ENCODE peak calls at places on chromosomes 5 and 9, in six cellular contexts. One of them, this sample, is unnamed.

GRCh38 chr5:110548171-110548570 is 178.3 kb downstream of the TMEM232 start:
- DNase-seq in AG04450: no peak
- DNase-seq in stomach: no peak
- DNase-seq in hepatocyte: no peak
- DNase-seq in body of pancreas: no peak
- DNase-seq in AG10803: no peak
- DNase-seq in this sample: no peak

GRCh38 chr5:39757121-39757520 is 332.3 kb upstream of the DAB2 start:
- DNase-seq in stomach: no peak
- DNase-seq in AG10803: no peak
- DNase-seq in hepatocyte: no peak
- DNase-seq in AG04450: no peak
- DNase-seq in body of pancreas: no peak
- DNase-seq in this sample: no peak

GRCh38 chr5:147690595-147690994 is 91.9 kb downstream of the JAKMIP2 start:
- DNase-seq in AG10803: no peak
- DNase-seq in AG04450: no peak
- DNase-seq in stomach: peak
- DNase-seq in hepatocyte: peak
- DNase-seq in body of pancreas: no peak
- DNase-seq in this sample: no peak

GRCh38 chr5:153463806-153464205 is 26.7 kb upstream of the GRIA1 start:
- DNase-seq in AG04450: peak
- DNase-seq in body of pancreas: no peak
- DNase-seq in stomach: no peak
- DNase-seq in hepatocyte: peak
- DNase-seq in AG10803: peak
- DNase-seq in this sample: no peak

GRCh38 chr5:39816111-39816834 is 391.5 kb upstream of the DAB2 start:
- DNase-seq in hepatocyte: no peak
- DNase-seq in body of pancreas: no peak
- DNase-seq in AG04450: no peak
- DNase-seq in stomach: no peak
- DNase-seq in AG10803: no peak
- DNase-seq in this sample: no peak

GRCh38 chr9:38392235-38393127 is at the start of gene ALDH1B1:
- DNase-seq in body of pancreas: peak
- DNase-seq in AG04450: peak
- DNase-seq in AG10803: peak
- DNase-seq in stomach: peak
- DNase-seq in hepatocyte: peak
- DNase-seq in this sample: peak

GRCh38 chr9:118701985-118702384 is 667.2 kb downstream of the BRINP1 start:
- DNase-seq in hepatocyte: no peak
- DNase-seq in body of pancreas: no peak
- DNase-seq in stomach: no peak
- DNase-seq in AG04450: no peak
- DNase-seq in AG10803: no peak
- DNase-seq in this sample: no peak

GRCh38 chr5:73909474-73909873 is 283.5 kb downstream of the ARHGEF28 start:
- DNase-seq in stomach: no peak
- DNase-seq in AG10803: no peak
- DNase-seq in hepatocyte: no peak
- DNase-seq in body of pancreas: no peak
- DNase-seq in AG04450: no peak
- DNase-seq in this sample: no peak

GRCh38 chr5:109533847-109534272 is 124.1 kb upstream of the PJA2 start:
- DNase-seq in body of pancreas: no peak
- DNase-seq in AG04450: no peak
- DNase-seq in stomach: no peak
- DNase-seq in AG10803: no peak
- DNase-seq in hepatocyte: no peak
- DNase-seq in this sample: no peak

GRCh38 chr9:91078041-91078441 is 276.4 kb downstream of the SYK start:
- DNase-seq in body of pancreas: no peak
- DNase-seq in AG04450: no peak
- DNase-seq in hepatocyte: no peak
- DNase-seq in AG10803: peak
- DNase-seq in stomach: no peak
- DNase-seq in this sample: no peak

GRCh38 chr9:114674076-114674797 is 7.8 kb downstream of the TEX48 start:
- DNase-seq in AG10803: no peak
- DNase-seq in stomach: no peak
- DNase-seq in body of pancreas: no peak
- DNase-seq in hepatocyte: no peak
- DNase-seq in AG04450: no peak
- DNase-seq in this sample: no peak

GRCh38 chr9:76901801-76902200 is 4.1 kb downstream of the PRUNE2 start:
- DNase-seq in AG10803: no peak
- DNase-seq in AG04450: no peak
- DNase-seq in body of pancreas: no peak
- DNase-seq in hepatocyte: no peak
- DNase-seq in stomach: no peak
- DNase-seq in this sample: no peak

GRCh38 chr5:164000241-164000640 is 494.8 kb downstream of the MAT2B start:
- DNase-seq in body of pancreas: no peak
- DNase-seq in stomach: no peak
- DNase-seq in AG04450: no peak
- DNase-seq in AG10803: no peak
- DNase-seq in hepatocyte: no peak
- DNase-seq in this sample: no peak

GRCh38 chr5:7663808-7664207 is 187.1 kb downstream of the CFAP90 start:
- DNase-seq in hepatocyte: no peak
- DNase-seq in AG04450: no peak
- DNase-seq in AG10803: no peak
- DNase-seq in body of pancreas: no peak
- DNase-seq in stomach: no peak
- DNase-seq in this sample: no peak

GRCh38 chr9:134671341-134672113 is 29.9 kb downstream of the COL5A1 start:
- DNase-seq in body of pancreas: no peak
- DNase-seq in hepatocyte: no peak
- DNase-seq in stomach: no peak
- DNase-seq in AG10803: peak
- DNase-seq in AG04450: no peak
- DNase-seq in this sample: no peak

GRCh38 chr5:129448654-129449053 is 11.4 kb upstream of the ADAMTS19 start:
- DNase-seq in stomach: no peak
- DNase-seq in body of pancreas: no peak
- DNase-seq in hepatocyte: no peak
- DNase-seq in AG10803: no peak
- DNase-seq in AG04450: no peak
- DNase-seq in this sample: no peak

GRCh38 chr5:85628153-85628552 is 989.6 kb upstream of the COX7C start:
- DNase-seq in AG04450: no peak
- DNase-seq in AG10803: no peak
- DNase-seq in stomach: no peak
- DNase-seq in body of pancreas: no peak
- DNase-seq in hepatocyte: no peak
- DNase-seq in this sample: no peak
- TF ChIP-seq CTCF in AG04450: no peak
- TF ChIP-seq CTCF in AG10803: no peak
- TF ChIP-seq CTCF in stomach: no peak
- TF ChIP-seq CTCF in body of pancreas: no peak
- TF ChIP-seq CTCF in hepatocyte: no peak
- TF ChIP-seq CTCF in this sample: no peak

GRCh38 chr5:172886396-172886932 is 52.4 kb downstream of the ERGIC1 start:
- DNase-seq in AG04450: no peak
- DNase-seq in body of pancreas: no peak
- DNase-seq in hepatocyte: no peak
- DNase-seq in stomach: no peak
- DNase-seq in AG10803: no peak
- DNase-seq in this sample: no peak

GRCh38 chr5:172890659-172891058 is 56.6 kb downstream of the ERGIC1 start:
- DNase-seq in stomach: no peak
- DNase-seq in AG10803: no peak
- DNase-seq in body of pancreas: no peak
- DNase-seq in AG04450: no peak
- DNase-seq in hepatocyte: no peak
- DNase-seq in this sample: no peak

GRCh38 chr5:172887735-172888134 is 53.7 kb downstream of the ERGIC1 start:
- DNase-seq in body of pancreas: no peak
- DNase-seq in hepatocyte: peak
- DNase-seq in AG04450: peak
- DNase-seq in AG10803: peak
- DNase-seq in stomach: no peak
- DNase-seq in this sample: no peak

GRCh38 chr5:172885594-172886340 is 51.7 kb downstream of the ERGIC1 start:
- DNase-seq in hepatocyte: no peak
- DNase-seq in body of pancreas: no peak
- DNase-seq in AG04450: no peak
- DNase-seq in AG10803: no peak
- DNase-seq in stomach: no peak
- DNase-seq in this sample: no peak

GRCh38 chr5:172886974-172887491 is 53.0 kb downstream of the ERGIC1 start:
- DNase-seq in AG10803: peak
- DNase-seq in stomach: peak
- DNase-seq in hepatocyte: peak
- DNase-seq in body of pancreas: peak
- DNase-seq in AG04450: peak
- DNase-seq in this sample: no peak
- H3K4me3 ChIP-seq in AG10803: no peak
- H3K4me3 ChIP-seq in stomach: no peak
- H3K4me3 ChIP-seq in hepatocyte: no peak
- H3K4me3 ChIP-seq in body of pancreas: no peak
- H3K4me3 ChIP-seq in AG04450: no peak
- H3K4me3 ChIP-seq in this sample: no peak

GRCh38 chr9:136289651-136290507 is 14.0 kb downstream of the CCDC187 start:
- DNase-seq in AG10803: no peak
- DNase-seq in AG04450: no peak
- DNase-seq in hepatocyte: no peak
- DNase-seq in stomach: no peak
- DNase-seq in body of pancreas: no peak
- DNase-seq in this sample: no peak
- TF ChIP-seq CTCF in AG10803: no peak
- TF ChIP-seq CTCF in AG04450: no peak
- TF ChIP-seq CTCF in hepatocyte: no peak
- TF ChIP-seq CTCF in stomach: no peak
- TF ChIP-seq CTCF in body of pancreas: no peak
- TF ChIP-seq CTCF in this sample: no peak

DNA sequence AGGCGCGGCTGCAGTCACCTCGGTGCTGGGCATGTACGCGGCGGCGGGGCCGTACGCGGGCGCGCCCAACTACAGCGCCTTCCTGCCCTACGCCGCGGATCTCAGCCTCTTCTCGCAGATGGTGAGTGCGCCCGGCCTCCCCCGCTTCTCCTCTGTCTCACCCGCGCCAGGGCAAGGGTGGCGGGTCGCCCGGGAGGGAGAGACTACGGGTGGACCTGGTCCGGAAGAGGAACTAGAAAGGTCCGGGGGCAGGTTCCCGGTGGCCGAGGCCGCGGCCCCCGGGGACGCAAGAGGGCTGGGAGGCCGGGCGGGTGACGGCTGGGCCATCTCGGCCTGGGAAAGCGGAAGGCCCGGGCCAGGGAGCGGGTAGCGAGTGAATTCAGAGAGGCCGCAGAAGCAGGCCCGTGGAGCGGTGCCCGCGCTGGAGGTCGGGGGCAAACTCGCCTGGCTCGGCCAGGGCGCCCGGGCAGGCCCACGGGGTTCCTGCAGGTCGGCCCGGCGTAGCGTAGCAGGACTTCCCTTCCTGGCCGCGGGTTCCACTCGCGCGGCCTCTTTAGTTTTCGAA is 711 bp downstream of the IRX1 start:
- DNase-seq in hepatocyte: peak
- DNase-seq in AG04450: no peak
- DNase-seq in AG10803: no peak
- DNase-seq in stomach: no peak
- DNase-seq in body of pancreas: no peak
- DNase-seq in this sample: no peak
- H3K4me3 ChIP-seq in hepatocyte: no peak
- H3K4me3 ChIP-seq in AG04450: no peak
- H3K4me3 ChIP-seq in AG10803: peak
- H3K4me3 ChIP-seq in stomach: no peak
- H3K4me3 ChIP-seq in body of pancreas: no peak
- H3K4me3 ChIP-seq in this sample: no peak

GRCh38 chr9:110452227-110452801 is 114.7 kb upstream of the TXNDC8 start:
- DNase-seq in AG04450: no peak
- DNase-seq in body of pancreas: no peak
- DNase-seq in hepatocyte: no peak
- DNase-seq in AG10803: peak
- DNase-seq in stomach: no peak
- DNase-seq in this sample: no peak
- TF ChIP-seq CTCF in AG04450: peak
- TF ChIP-seq CTCF in body of pancreas: peak
- TF ChIP-seq CTCF in hepatocyte: peak
- TF ChIP-seq CTCF in AG10803: peak
- TF ChIP-seq CTCF in stomach: no peak
- TF ChIP-seq CTCF in this sample: peak

GRCh38 chr5:135379052-135379654 is 19.9 kb downstream of the MACROH2A1 start:
- DNase-seq in body of pancreas: no peak
- DNase-seq in AG04450: no peak
- DNase-seq in hepatocyte: no peak
- DNase-seq in AG10803: peak
- DNase-seq in stomach: no peak
- DNase-seq in this sample: no peak
- H3K4me3 ChIP-seq in body of pancreas: no peak
- H3K4me3 ChIP-seq in AG04450: no peak
- H3K4me3 ChIP-seq in hepatocyte: no peak
- H3K4me3 ChIP-seq in AG10803: no peak
- H3K4me3 ChIP-seq in stomach: no peak
- H3K4me3 ChIP-seq in this sample: no peak

This sample was measured in GM06990.